ENCODE peak calls at places on chromosomes 2 and 18, in five cellular contexts. P is left ventricle myocardium inferior, A is fibroblast of pulmonary artery, R is uterus, F is A549. J is an unnamed sample.

GRCh38 chr2:106869512-106870276 is 16.3 kb downstream of the ST6GAL2 start:
- DNase-seq in P (no peak), A (no peak), R (no peak), F (no peak), J (no peak)

GRCh38 chr2:191115801-191116200 is 35.0 kb downstream of the STAT4 start:
- DNase-seq in P (no peak), A (peak; percentile 8), R (no peak), F (no peak), J (no peak)

GRCh38 chr2:70978388-70979357 is at the start of gene ANKRD53:
- DNase-seq in P (peak; percentile 53), A (peak; percentile 37), R (peak; percentile 46), F (no peak), J (no peak)

GRCh38 chr2:133716166-133716565 is 147.9 kb upstream of the NCKAP5 start:
- DNase-seq in P (no peak), A (no peak), R (no peak), F (no peak), J (no peak)

GRCh38 chr2:177314194-177314593 is 49.7 kb upstream of the NFE2L2 start:
- DNase-seq in P (no peak), A (peak; percentile 80), R (no peak), F (no peak), J (peak; percentile 64)

GRCh38 chr2:182496596-182496995 is 69.8 kb upstream of the PDE1A start:
- DNase-seq in P (no peak), A (peak; percentile 4), R (no peak), F (no peak), J (no peak)

GRCh38 chr2:74712223-74713053 is 58.4 kb downstream of the SEMA4F start:
- DNase-seq in P (no peak), A (no peak), R (no peak), F (no peak), J (no peak)

GRCh38 chr2:220228310-220229006 is 601.0 kb downstream of the SLC4A3 start:
- DNase-seq in P (no peak), A (peak; percentile 90), R (no peak), F (peak; percentile 60), J (peak; percentile 92)

GRCh38 chr2:232791518-232791917 is 15.2 kb upstream of the KCNJ13 start:
- DNase-seq in P (no peak), A (no peak), R (no peak), F (no peak), J (no peak)

GRCh38 chr2:20444113-20444992 is 2.5 kb upstream of the RHOB start:
- DNase-seq in P (peak; percentile 52), A (peak; percentile 82), R (peak; percentile 69), F (no peak), J (no peak)

GRCh38 chr18:61333271-61333745 is at the start of gene CDH20:
- DNase-seq in P (no peak), A (no peak), R (no peak), F (no peak), J (no peak)

GRCh38 chr18:63119647-63120046 is 199.9 kb downstream of the BCL2 start:
- DNase-seq in P (no peak), A (peak; percentile 36), R (no peak), F (peak; percentile 12), J (no peak)

GRCh38 chr2:69436937-69437750 is at the start of gene NFU1:
- DNase-seq in P (peak; percentile 94), A (peak; percentile 98), R (peak; percentile 94), F (peak; percentile 99), J (peak; percentile 79)

GRCh38 chr2:128319773-128320608 is 1.3 kb upstream of the HS6ST1 start:
- DNase-seq in P (no peak), A (no peak), R (peak; percentile 20), F (no peak), J (no peak)

GRCh38 chr2:205739618-205740017 is 57.3 kb downstream of the NRP2 start:
- DNase-seq in P (no peak), A (no peak), R (no peak), F (no peak), J (no peak)

GRCh38 chr2:53104263-53104662 is 663.3 kb upstream of the CHAC2 start:
- DNase-seq in P (no peak), A (peak; percentile 66), R (no peak), F (no peak), J (no peak)

GRCh38 chr18:34084635-34085034 is 140.1 kb downstream of the NOL4 start:
- DNase-seq in P (no peak), A (no peak), R (no peak), F (no peak), J (no peak)

GRCh38 chr2:98175811-98176210 is 88.8 kb downstream of the VWA3B start:
- DNase-seq in P (no peak), A (no peak), R (no peak), F (no peak), J (no peak)

GRCh38 chr2:44668336-44668735 is 273.2 kb upstream of the SIX3 start:
- DNase-seq in P (no peak), A (no peak), R (no peak), F (peak; percentile 7), J (no peak)

GRCh38 chr2:196335238-196335637 is 163.9 kb upstream of the STK17B start:
- DNase-seq in P (no peak), A (peak; percentile 64), R (no peak), F (peak; percentile 38), J (peak; percentile 46)

GRCh38 chr2:160005476-160005875 is 56.9 kb downstream of the PLA2R1 start:
- DNase-seq in P (no peak), A (no peak), R (no peak), F (no peak), J (no peak)

GRCh38 chr2:23492337-23492675 is 107.3 kb downstream of the KLHL29 start:
- DNase-seq in P (no peak), A (no peak), R (no peak), F (no peak), J (no peak)

GRCh38 chr2:19774788-19775156 is 127.0 kb downstream of the TTC32 start:
- DNase-seq in P (no peak), A (no peak), R (no peak), F (no peak), J (no peak)

GRCh38 chr2:68765739-68766377 is 31.2 kb downstream of the ARHGAP25 start:
- DNase-seq in P (no peak), A (peak; percentile 56), R (no peak), F (no peak), J (no peak)

GRCh38 chr2:195318440-195319111 is 338.4 kb upstream of the SLC39A10 start:
- DNase-seq in P (no peak), A (peak; percentile 63), R (no peak), F (peak; percentile 28), J (no peak)

GRCh38 chr2:102141915-102142828 is at the start of gene IL1R1:
- DNase-seq in P (peak; percentile 85), A (peak; percentile 76), R (peak; percentile 70), F (peak; percentile 67), J (no peak)

DNA sequence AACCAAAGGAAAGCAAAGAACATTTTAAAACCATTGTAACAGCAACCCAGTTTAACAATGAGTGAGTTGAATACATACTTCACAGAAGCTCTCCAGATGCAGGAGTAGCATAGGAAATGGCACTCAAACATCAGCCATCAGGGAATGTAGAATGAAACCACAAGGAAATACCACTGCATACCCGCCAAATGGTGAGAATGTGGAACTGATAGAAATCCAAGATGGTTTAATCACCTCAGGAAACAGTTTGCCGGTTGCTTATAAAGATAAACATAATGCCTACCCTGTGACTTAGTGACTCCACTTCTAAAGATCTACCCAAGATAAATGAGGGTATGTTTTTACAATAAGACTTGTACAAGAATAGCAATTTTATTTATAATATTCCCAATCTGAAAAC is 132.0 kb downstream of the GALNT1 start:
- DNase-seq in P (no peak), A (peak; percentile 69), R (no peak), F (no peak), J (no peak)
- TF ChIP-seq CTCF in P (no peak), A (no peak), R (no peak), F (no peak), J (no peak)

GRCh38 chr2:237591021-237591370 is 462 bp upstream of the RAB17 start:
- DNase-seq in P (no peak), A (no peak), R (no peak), F (no peak), J (no peak)

GRCh38 chr2:237592425-237592980 is 2.0 kb upstream of the RAB17 start:
- DNase-seq in P (no peak), A (no peak), R (no peak), F (no peak), J (no peak)

GRCh38 chr2:237588044-237588696 is 2.4 kb downstream of the RAB17 start:
- DNase-seq in P (no peak), A (no peak), R (no peak), F (no peak), J (no peak)

GRCh38 chr2:237591379-237591881 is 896 bp upstream of the RAB17 start:
- DNase-seq in P (no peak), A (peak; percentile 59), R (no peak), F (no peak), J (no peak)

GRCh38 chr2:237590272-237591020 is at the start of gene RAB17:
- DNase-seq in P (no peak), A (peak; percentile 46), R (no peak), F (peak; percentile 44), J (peak; percentile 7)
- H3K4me3 ChIP-seq in P (no peak within 1 kb of the TSS), A (no peak within 1 kb of the TSS), R (no peak within 1 kb of the TSS), F (no peak within 1 kb of the TSS), J (no peak within 1 kb of the TSS)

GRCh38 chr2:208315081-208315788 is 49.2 kb downstream of the PIKFYVE start:
- DNase-seq in P (no peak), A (peak; percentile 46), R (peak; percentile 58), F (no peak), J (no peak)
- TF ChIP-seq CTCF in P (no peak), A (no peak), R (no peak), F (no peak), J (no peak)

GRCh38 chr18:2590303-2590702 is 18.9 kb downstream of the NDC80 start:
- DNase-seq in P (no peak), A (no peak), R (no peak), F (no peak), J (no peak)
- H3K4me3 ChIP-seq in P (peak overlapping the region; percentile 27), A (no peak overlapping the region), R (peak overlapping the region; percentile 5), F (no peak overlapping the region), J (no peak overlapping the region)

GRCh38 chr18:75728621-75729020 is 301.1 kb upstream of the SMIM21 start:
- DNase-seq in P (no peak), A (no peak), R (no peak), F (no peak), J (no peak)

GRCh38 chr18:75730249-75730648 is 302.7 kb upstream of the SMIM21 start:
- DNase-seq in P (no peak), A (no peak), R (no peak), F (no peak), J (no peak)

GRCh38 chr18:75727479-75727878 is 300.0 kb upstream of the SMIM21 start:
- DNase-seq in P (peak; percentile 36), A (peak; percentile 29), R (no peak), F (peak; percentile 8), J (no peak)
- TF ChIP-seq CTCF in P (peak; percentile 61), A (peak; percentile 50), R (peak; percentile 25), F (peak; percentile 29), J (peak; percentile 58)

J was measured in AG04449.